ENCODE peak calls at places on chromosomes 12 and 14, in seven cellular contexts. A is K562; D is CD4-positive, alpha-beta memory T cell; H is tibial artery; J is mammary epithelial cell; L is brain microvascular endothelial cell; F is stomach. G is an unnamed sample.

GRCh38 chr14:68039593-68039992 is 220.0 kb downstream of the RAD51B start:
- DNase-seq in D (no peak), A (no peak), J (peak), L (no peak), H (no peak), F (no peak), G (no peak)

GRCh38 chr12:7162691-7163114 is 26.8 kb upstream of the PEX5 start:
- DNase-seq in F (peak), H (no peak), D (peak), J (peak), A (peak), L (no peak), G (peak)

GRCh38 chr12:118714051-118714460 is 267.3 kb upstream of the SRRM4 start:
- DNase-seq in H (no peak), J (no peak), F (no peak), L (no peak), A (peak), D (no peak), G (peak)

GRCh38 chr12:113900711-113901110 is 65.4 kb downstream of the RBM19 start:
- DNase-seq in D (no peak), J (no peak), L (no peak), F (no peak), H (no peak), A (no peak), G (no peak)

GRCh38 chr14:50260511-50260910 is 29.1 kb upstream of the SOS2 start:
- DNase-seq in J (peak), H (no peak), F (no peak), D (no peak), L (peak), A (no peak), G (peak)

GRCh38 chr14:68248481-68249255 is 429.1 kb downstream of the RAD51B start:
- DNase-seq in F (no peak), A (no peak), L (no peak), D (peak), J (peak), H (no peak), G (peak)

GRCh38 chr14:80536456-80536855 is 325.2 kb upstream of the DIO2 start:
- DNase-seq in A (no peak), H (no peak), J (no peak), L (no peak), F (no peak), D (no peak), G (no peak)

GRCh38 chr14:104927432-104927816 is 2.7 kb downstream of the PLD4 start:
- DNase-seq in J (no peak), F (no peak), D (no peak), H (no peak), L (no peak), A (no peak), G (peak)

GRCh38 chr14:31582286-31582691 is 21.1 kb downstream of the NUBPL start:
- DNase-seq in D (no peak), H (peak), F (no peak), L (no peak), J (no peak), A (no peak), G (no peak)

GRCh38 chr14:44422699-44423098 is 84.4 kb downstream of the FSCB start:
- DNase-seq in L (no peak), F (no peak), H (no peak), J (no peak), A (no peak), D (no peak), G (no peak)

GRCh38 chr14:22276913-22277816 is 311.9 kb downstream of the DAD1 start:
- DNase-seq in A (peak), F (no peak), L (no peak), J (no peak), D (no peak), H (no peak), G (peak)

GRCh38 chr14:35628989-35629388 is 95.0 kb downstream of the INSM2 start:
- DNase-seq in D (no peak), H (no peak), L (no peak), A (no peak), F (no peak), J (no peak), G (peak)

GRCh38 chr12:121330692-121331091 is 21.5 kb downstream of the ANAPC5 start:
- DNase-seq in A (no peak), F (no peak), H (no peak), J (no peak), L (no peak), D (no peak), G (no peak)

GRCh38 chr12:77256924-77257323 is 191.6 kb upstream of the E2F7 start:
- DNase-seq in L (no peak), F (no peak), A (no peak), H (no peak), D (no peak), J (no peak), G (no peak)

GRCh38 chr14:67413806-67414769 is 2.1 kb upstream of the PLEK2 start:
- DNase-seq in H (no peak), L (peak), F (no peak), J (peak), D (no peak), A (peak), G (no peak)

GRCh38 chr14:24130380-24130716 is at the start of gene FITM1:
- DNase-seq in J (no peak), L (no peak), F (no peak), A (no peak), H (no peak), D (no peak), G (no peak)
- H3K27ac ChIP-seq in J (no peak), L (no peak), F (peak), A (no peak), H (no peak), D (no peak), G (no peak)

DNA sequence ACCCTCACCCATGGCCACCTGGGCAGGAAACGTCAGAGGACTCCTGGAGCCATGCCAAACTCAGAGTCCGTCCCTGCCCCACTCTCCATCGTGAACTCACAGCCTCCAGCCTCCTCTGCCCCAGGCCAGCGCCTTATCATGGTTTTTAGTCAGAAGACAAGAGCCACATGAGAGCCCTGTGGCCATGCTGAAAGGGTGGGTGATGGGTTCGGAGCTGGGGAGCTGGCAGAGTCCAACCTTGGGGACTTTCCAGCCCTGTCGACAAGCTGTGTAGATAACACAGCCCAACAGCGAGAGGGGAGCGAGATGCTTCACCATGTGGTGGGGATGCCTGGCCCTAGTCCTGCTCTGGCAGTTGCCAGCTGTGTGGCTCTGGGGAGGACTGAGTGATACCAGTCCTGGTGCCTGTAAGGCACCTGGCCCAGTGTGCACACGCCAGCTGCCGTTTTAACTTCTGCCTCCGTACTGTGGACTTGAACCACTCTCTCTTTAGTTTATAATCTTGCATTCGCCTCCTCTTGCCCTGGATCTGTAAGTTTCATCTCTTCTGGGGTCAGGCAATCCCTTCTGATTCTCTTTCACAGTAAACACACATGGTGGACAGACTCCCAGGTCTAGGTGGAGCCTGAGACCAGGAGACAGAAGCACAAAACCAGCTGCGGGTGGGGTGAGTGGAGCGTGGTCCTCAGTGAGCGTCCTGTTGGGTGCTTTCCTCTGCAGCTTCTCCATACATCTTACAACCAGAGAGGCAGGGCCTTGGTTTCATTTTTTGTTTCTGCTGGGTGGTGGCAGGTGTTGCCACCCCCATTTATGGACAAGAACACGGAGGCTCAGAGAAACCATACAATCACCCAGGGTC is 55.3 kb downstream of the RIN3 start:
- DNase-seq in J (no peak), A (no peak), H (no peak), L (no peak), F (no peak), D (no peak), G (no peak)
- H3K27ac ChIP-seq in J (no peak), A (no peak), H (no peak), L (no peak), F (peak), D (no peak), G (no peak)

GRCh38 chr14:60116181-60116580 is 24.5 kb downstream of the PCNX4 start:
- DNase-seq in H (no peak), L (no peak), A (no peak), D (no peak), F (no peak), J (peak), G (no peak)
- H3K27ac ChIP-seq in H (no peak), L (no peak), A (no peak), D (no peak), F (no peak), J (peak), G (no peak)

GRCh38 chr12:82525616-82526015 is 161.1 kb upstream of the TMTC2 start:
- DNase-seq in F (no peak), L (no peak), J (no peak), H (no peak), D (no peak), A (no peak), G (no peak)
- H3K27ac ChIP-seq in F (no peak), L (no peak), J (no peak), H (no peak), D (no peak), A (no peak), G (no peak)

DNA sequence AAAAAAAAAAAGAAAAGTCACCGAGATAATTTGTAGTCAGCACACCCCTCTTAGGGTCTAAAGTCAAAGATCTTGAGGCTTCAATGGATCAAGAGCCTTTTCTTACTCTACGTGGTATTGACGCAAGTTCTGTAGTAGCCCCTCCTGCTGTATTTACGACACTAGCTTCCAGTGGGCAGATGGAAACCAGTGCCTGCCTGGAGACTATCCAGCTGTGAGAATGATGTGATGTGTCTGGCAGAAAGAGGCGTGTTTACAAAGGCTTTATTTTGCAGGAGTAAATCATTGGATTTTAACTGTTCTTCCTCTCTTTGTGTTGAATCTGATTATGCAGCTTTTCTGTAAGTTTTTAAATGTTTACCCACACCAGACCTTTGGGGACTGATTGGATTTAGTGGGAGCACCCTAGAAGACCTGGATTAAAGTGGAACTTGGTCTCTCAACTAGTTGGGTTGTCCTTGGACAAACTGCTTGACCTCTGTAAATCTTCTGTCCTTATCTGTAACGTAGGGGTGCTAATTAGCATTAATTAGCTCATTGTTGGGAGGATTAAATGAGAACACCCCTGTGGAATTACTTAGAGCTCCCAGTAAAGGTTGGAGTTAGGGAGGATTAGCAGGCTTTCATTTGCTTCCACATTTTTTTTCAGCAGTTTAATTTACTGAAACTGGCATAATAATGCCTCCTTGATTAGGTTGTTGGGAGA is 72.4 kb downstream of the RASSF3 start:
- DNase-seq in H (peak), F (no peak), D (no peak), A (no peak), J (no peak), L (peak), G (peak)
- H3K27ac ChIP-seq in H (peak), F (peak), D (no peak), A (no peak), J (no peak), L (no peak), G (no peak)

DNA sequence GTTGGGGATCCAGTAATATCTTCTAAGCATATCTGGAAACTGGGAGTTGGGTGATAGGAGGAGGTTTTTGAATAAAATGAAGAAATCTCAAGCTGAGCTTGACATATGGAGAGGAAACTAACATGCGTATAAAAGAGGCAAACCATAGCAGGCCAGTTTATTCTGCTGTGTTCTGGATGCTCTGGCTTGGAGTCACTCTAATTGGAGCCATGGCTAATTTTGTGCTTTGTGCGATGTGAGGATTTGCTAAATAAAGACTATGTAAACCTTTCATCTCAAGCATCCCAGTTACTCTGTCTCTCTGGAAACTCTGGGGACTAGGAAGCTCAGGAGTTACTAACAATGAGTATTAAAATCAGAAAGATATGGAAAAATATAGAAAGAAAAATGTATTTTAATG is 66.5 kb downstream of the ATF7IP start:
- DNase-seq in A (no peak), F (no peak), L (no peak), D (no peak), J (no peak), H (no peak), G (no peak)
- H3K27ac ChIP-seq in A (no peak), F (no peak), L (no peak), D (no peak), J (no peak), H (no peak), G (no peak)

DNA sequence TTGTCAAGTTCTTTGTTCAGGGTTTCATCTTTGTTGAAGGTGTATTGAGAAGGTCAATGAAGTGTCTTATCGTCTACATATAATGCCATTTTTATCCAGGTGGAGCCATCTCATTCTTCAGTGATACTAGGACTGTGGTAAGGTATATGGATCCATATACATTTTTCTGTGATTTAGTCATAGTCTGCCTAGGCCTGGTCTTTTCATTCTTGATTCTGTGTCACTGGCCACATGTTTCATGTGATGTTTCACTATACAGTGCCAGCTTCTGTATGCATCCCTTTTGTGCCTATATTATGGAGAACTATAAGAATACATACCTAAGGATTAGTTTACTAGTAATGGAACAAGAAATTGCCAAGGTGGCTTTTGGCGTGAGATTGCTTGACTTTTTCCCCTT is 40.5 kb downstream of the VEZT start:
- DNase-seq in H (no peak), A (no peak), D (no peak), L (peak), J (peak), F (no peak), G (no peak)
- H3K27ac ChIP-seq in H (no peak), A (no peak), D (no peak), L (no peak), J (peak), F (no peak), G (no peak)

DNA sequence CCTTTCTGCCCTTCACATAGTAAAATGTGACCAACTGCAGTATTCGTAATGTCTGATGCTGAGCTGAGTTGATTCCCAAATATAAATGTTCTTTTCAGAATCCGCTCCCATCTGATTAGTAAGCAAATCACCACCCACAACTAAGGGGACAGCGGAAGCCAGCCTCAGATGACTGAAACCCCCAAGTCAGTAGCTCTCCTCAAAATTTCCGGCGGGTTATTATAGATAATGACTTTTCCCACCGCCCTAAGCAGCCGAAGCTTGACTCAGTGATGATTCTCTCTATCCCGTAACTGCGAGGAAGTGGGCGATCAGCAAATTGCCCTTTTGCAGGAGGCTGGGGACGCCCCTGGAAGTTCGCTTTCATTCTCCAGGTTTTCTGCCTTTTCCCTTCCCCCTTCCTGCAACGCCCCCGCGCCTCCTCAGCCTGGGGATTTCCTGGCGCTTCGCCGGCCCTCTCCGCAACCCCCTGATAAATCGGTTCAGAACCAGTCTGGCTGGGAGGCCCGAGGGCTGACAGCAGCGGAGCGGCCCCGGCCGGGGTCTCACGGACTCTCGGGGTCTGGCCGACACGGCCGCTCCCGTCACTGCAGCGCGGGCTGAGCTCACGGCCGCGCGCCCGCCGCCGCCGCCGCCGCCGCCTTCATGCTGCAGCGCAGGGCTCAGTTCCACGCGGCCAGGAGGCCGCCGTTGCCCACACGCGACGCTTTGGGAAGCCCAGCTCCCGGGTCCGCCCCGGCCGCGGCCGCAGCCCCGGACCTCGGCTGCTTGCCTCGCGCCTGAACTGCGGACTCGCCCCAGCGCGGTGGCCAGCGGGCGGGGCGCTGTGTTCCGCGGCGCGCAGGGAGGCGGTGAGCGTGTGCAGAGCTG is at the start of gene LRFN5:
- DNase-seq in J (no peak), D (no peak), A (peak), L (no peak), F (no peak), H (no peak), G (peak)
- H3K27ac ChIP-seq in J (no peak), D (no peak), A (no peak), L (no peak), F (peak), H (no peak), G (no peak)

GRCh38 chr12:30166416-30166815 is 382.7 kb upstream of the TMTC1 start:
- DNase-seq in D (no peak), A (no peak), J (no peak), F (no peak), L (no peak), H (no peak), G (no peak)

GRCh38 chr12:30169839-30170591 is 386.3 kb upstream of the TMTC1 start:
- DNase-seq in L (no peak), J (no peak), H (no peak), A (no peak), F (no peak), D (no peak), G (peak)

DNA sequence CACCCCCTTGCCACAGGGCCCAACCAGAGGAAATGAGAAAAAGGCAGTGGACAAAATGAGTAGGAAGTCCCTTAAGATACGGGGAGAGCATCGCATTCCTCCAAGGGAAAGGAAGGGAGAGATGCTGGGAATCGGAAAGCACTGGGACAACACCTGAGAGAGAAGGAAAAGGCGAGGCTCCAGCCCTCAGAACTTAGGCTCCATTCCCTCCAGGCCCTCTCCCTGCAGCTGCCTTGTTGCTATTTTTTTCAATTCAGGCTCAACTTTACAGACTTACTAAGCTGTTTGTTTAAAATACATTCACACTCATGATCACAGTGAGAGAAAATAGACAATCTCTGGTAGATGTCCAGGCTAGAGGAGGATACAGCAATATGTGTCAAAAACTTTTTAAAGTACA is 381.2 kb upstream of the TMTC1 start:
- DNase-seq in H (no peak), L (no peak), F (no peak), A (no peak), J (no peak), D (no peak), G (peak)
- H3K27ac ChIP-seq in H (no peak), L (no peak), F (no peak), A (no peak), J (no peak), D (no peak), G (no peak)

G was measured in GM23338.